ENCODE peak calls at places on chromosomes 4 and X, in five cellular contexts. B is mucosa of descending colon; H is MM.1S; V is putamen; Z is activated CD8-positive, alpha-beta memory T cell treated with anti-CD3 and anti-CD28 coated beads for 48 hours. R is an unnamed sample.

GRCh38 chr4:4578981-4579380 is 37.1 kb upstream of the STX18 start:
- DNase-seq in B (no peak), V (no peak), H (no peak), Z (no peak), R (no peak)

GRCh38 chrX:102599950-102600579 is 750 bp downstream of the ARMCX5 start:
- DNase-seq in B (no peak), Z (no peak), H (no peak), V (peak), R (no peak)

GRCh38 chr4:3371038-3371437 is 70.7 kb upstream of the HGFAC start:
- DNase-seq in H (no peak), Z (no peak), V (no peak), B (no peak), R (no peak)

GRCh38 chr4:105659190-105659589 is 49.3 kb downstream of the INTS12 start:
- DNase-seq in Z (no peak), V (no peak), B (no peak), H (no peak), R (no peak)

GRCh38 chrX:17052210-17052609 is 105.8 kb downstream of the REPS2 start:
- DNase-seq in Z (no peak), V (no peak), B (no peak), H (no peak), R (no peak)

GRCh38 chr4:99635601-99636000 is 22.0 kb downstream of the C4orf54 start:
- DNase-seq in B (no peak), Z (no peak), V (no peak), H (no peak), R (no peak)

GRCh38 chr4:15132739-15133138 is 130.5 kb downstream of the CPEB2 start:
- DNase-seq in V (peak), Z (no peak), B (no peak), H (no peak), R (no peak)

GRCh38 chr4:73704314-73705055 is 35.9 kb upstream of the CXCL8 start:
- DNase-seq in B (no peak), Z (no peak), H (no peak), V (no peak), R (no peak)

GRCh38 chrX:65522739-65523372 is 11.7 kb downstream of the LAS1L start:
- DNase-seq in H (no peak), Z (no peak), B (no peak), V (no peak), R (no peak)

GRCh38 chr4:87363552-87363951 is 27.4 kb downstream of the HSD17B11 start:
- DNase-seq in Z (no peak), V (no peak), B (no peak), H (no peak), R (peak)

GRCh38 chr4:78661086-78661690 is 109.6 kb downstream of the ANXA3 start:
- DNase-seq in B (no peak), Z (no peak), V (no peak), H (no peak), R (no peak)

GRCh38 chr4:16588651-16589050 is 309.8 kb downstream of the LDB2 start:
- DNase-seq in B (no peak), V (no peak), Z (no peak), H (no peak), R (peak)

GRCh38 chr4:145234086-145234694 is 53.8 kb upstream of the OTUD4 start:
- DNase-seq in B (peak), V (peak), Z (no peak), H (peak), R (peak)

GRCh38 chrX:70174754-70175153 is 2.5 kb upstream of the DGAT2L6 start:
- DNase-seq in B (no peak), V (no peak), Z (no peak), H (no peak), R (no peak)

GRCh38 chr4:30537462-30537861 is 182.7 kb upstream of the PCDH7 start:
- DNase-seq in B (no peak), H (no peak), V (no peak), Z (no peak), R (no peak)

GRCh38 chrX:24870143-24870542 is 145.6 kb downstream of the ARX start:
- DNase-seq in H (no peak), Z (no peak), V (no peak), B (no peak), R (no peak)

GRCh38 chr4:105088110-105088879 is 58.4 kb upstream of the TET2 start:
- DNase-seq in V (peak), Z (no peak), B (no peak), H (no peak), R (no peak)

GRCh38 chr4:184899261-184900134 is 73.7 kb upstream of the ACSL1 start:
- DNase-seq in V (no peak), B (peak), H (no peak), Z (no peak), R (no peak)

GRCh38 chr4:185879666-185880312 is 67.8 kb upstream of the SORBS2 start:
- DNase-seq in V (no peak), H (peak), B (no peak), Z (no peak), R (no peak)

GRCh38 chr4:181006509-181007290 is 1236.5 kb upstream of the TENM3 start:
- DNase-seq in H (no peak), B (no peak), Z (no peak), V (no peak), R (no peak)

GRCh38 chr4:32022071-32022470 is 1301.9 kb downstream of the PCDH7 start:
- DNase-seq in B (no peak), H (no peak), V (no peak), Z (no peak), R (no peak)

GRCh38 chr4:28462766-28463165 is 1602.1 kb downstream of the STIM2 start:
- DNase-seq in B (no peak), Z (no peak), H (no peak), V (no peak), R (no peak)